ENCODE peak calls at places on chromosomes 4 and X, in seven cellular contexts. One of them, this sample, is unnamed.

GRCh38 chrX:17597836-17598434 is 139.4 kb upstream of the SCML1 start:
- DNase-seq in GM12878: no peak
- DNase-seq in H1: no peak
- DNase-seq in K562: no peak
- DNase-seq in GM12891: no peak
- DNase-seq in SK-N-SH: peak
- DNase-seq in HepG2: no peak
- DNase-seq in this sample: no peak

GRCh38 chrX:71085900-71086299 is 9.8 kb upstream of the FOXO4 start:
- DNase-seq in GM12878: no peak
- DNase-seq in H1: no peak
- DNase-seq in K562: no peak
- DNase-seq in GM12891: no peak
- DNase-seq in SK-N-SH: no peak
- DNase-seq in HepG2: no peak
- DNase-seq in this sample: no peak

GRCh38 chr4:71026086-71026485 is 32.6 kb downstream of the DCK start:
- DNase-seq in GM12878: no peak
- DNase-seq in H1: no peak
- DNase-seq in K562: peak
- DNase-seq in GM12891: no peak
- DNase-seq in SK-N-SH: peak
- DNase-seq in HepG2: peak
- DNase-seq in this sample: no peak

GRCh38 chr4:38889143-38889542 is 21.5 kb downstream of the FAM114A1 start:
- DNase-seq in GM12878: peak
- DNase-seq in H1: no peak
- DNase-seq in K562: no peak
- DNase-seq in GM12891: peak
- DNase-seq in SK-N-SH: no peak
- DNase-seq in HepG2: peak
- DNase-seq in this sample: no peak

GRCh38 chrX:96837808-96838207 is 45.9 kb upstream of the RPA4 start:
- DNase-seq in GM12878: no peak
- DNase-seq in H1: no peak
- DNase-seq in K562: no peak
- DNase-seq in GM12891: no peak
- DNase-seq in SK-N-SH: no peak
- DNase-seq in HepG2: no peak
- DNase-seq in this sample: no peak

GRCh38 chrX:21655901-21656586 is 2.1 kb downstream of the KLHL34 start:
- DNase-seq in GM12878: no peak
- DNase-seq in H1: no peak
- DNase-seq in K562: no peak
- DNase-seq in GM12891: no peak
- DNase-seq in SK-N-SH: peak
- DNase-seq in HepG2: no peak
- DNase-seq in this sample: peak

GRCh38 chr4:115973768-115974167 is 860.3 kb upstream of the NDST4 start:
- DNase-seq in GM12878: no peak
- DNase-seq in H1: no peak
- DNase-seq in K562: no peak
- DNase-seq in GM12891: no peak
- DNase-seq in SK-N-SH: no peak
- DNase-seq in HepG2: no peak
- DNase-seq in this sample: no peak

GRCh38 chr4:127143460-127144190 is 489.1 kb upstream of the INTU start:
- DNase-seq in GM12878: no peak
- DNase-seq in H1: no peak
- DNase-seq in K562: no peak
- DNase-seq in GM12891: no peak
- DNase-seq in SK-N-SH: no peak
- DNase-seq in HepG2: no peak
- DNase-seq in this sample: no peak

GRCh38 chr4:145440292-145441007 is 41.2 kb upstream of the SMAD1 start:
- DNase-seq in GM12878: no peak
- DNase-seq in H1: no peak
- DNase-seq in K562: no peak
- DNase-seq in GM12891: no peak
- DNase-seq in SK-N-SH: no peak
- DNase-seq in HepG2: no peak
- DNase-seq in this sample: no peak

GRCh38 chr4:30718021-30718888 is 1.9 kb upstream of the PCDH7 start:
- DNase-seq in GM12878: no peak
- DNase-seq in H1: peak
- DNase-seq in K562: no peak
- DNase-seq in GM12891: no peak
- DNase-seq in SK-N-SH: peak
- DNase-seq in HepG2: no peak
- DNase-seq in this sample: peak

GRCh38 chr4:25970241-25970675 is 56.2 kb downstream of the SMIM20 start:
- DNase-seq in GM12878: no peak
- DNase-seq in H1: no peak
- DNase-seq in K562: no peak
- DNase-seq in GM12891: peak
- DNase-seq in SK-N-SH: no peak
- DNase-seq in HepG2: no peak
- DNase-seq in this sample: peak

GRCh38 chr4:178105223-178105622 is 663.0 kb upstream of the AGA start:
- DNase-seq in GM12878: no peak
- DNase-seq in H1: no peak
- DNase-seq in K562: no peak
- DNase-seq in GM12891: no peak
- DNase-seq in SK-N-SH: no peak
- DNase-seq in HepG2: no peak
- DNase-seq in this sample: no peak

GRCh38 chr4:98833384-98833783 is 95.5 kb downstream of the EIF4E start:
- DNase-seq in GM12878: no peak
- DNase-seq in H1: no peak
- DNase-seq in K562: no peak
- DNase-seq in GM12891: no peak
- DNase-seq in SK-N-SH: no peak
- DNase-seq in HepG2: no peak
- DNase-seq in this sample: no peak

GRCh38 chr4:52288212-52288611 is 237.1 kb downstream of the SPATA18 start:
- DNase-seq in GM12878: no peak
- DNase-seq in H1: no peak
- DNase-seq in K562: no peak
- DNase-seq in GM12891: no peak
- DNase-seq in SK-N-SH: no peak
- DNase-seq in HepG2: no peak
- DNase-seq in this sample: no peak

GRCh38 chr4:147088141-147088540 is 142.5 kb upstream of the TTC29 start:
- DNase-seq in GM12878: no peak
- DNase-seq in H1: no peak
- DNase-seq in K562: no peak
- DNase-seq in GM12891: no peak
- DNase-seq in SK-N-SH: no peak
- DNase-seq in HepG2: no peak
- DNase-seq in this sample: no peak

GRCh38 chrX:40543661-40544328 is 37.0 kb upstream of the ATP6AP2 start:
- DNase-seq in GM12878: peak
- DNase-seq in H1: no peak
- DNase-seq in K562: peak
- DNase-seq in GM12891: no peak
- DNase-seq in SK-N-SH: peak
- DNase-seq in HepG2: peak
- DNase-seq in this sample: no peak

GRCh38 chr4:81688085-81688484 is 216.4 kb upstream of the RASGEF1B start:
- DNase-seq in GM12878: no peak
- DNase-seq in H1: no peak
- DNase-seq in K562: no peak
- DNase-seq in GM12891: no peak
- DNase-seq in SK-N-SH: no peak
- DNase-seq in HepG2: no peak
- DNase-seq in this sample: no peak

GRCh38 chr4:38715076-38715475 is 51.1 kb downstream of the KLF3 start:
- DNase-seq in GM12878: no peak
- DNase-seq in H1: no peak
- DNase-seq in K562: no peak
- DNase-seq in GM12891: no peak
- DNase-seq in SK-N-SH: no peak
- DNase-seq in HepG2: no peak
- DNase-seq in this sample: no peak

GRCh38 chrX:45769919-45770582 is 569.4 kb upstream of the DIPK2B start:
- DNase-seq in GM12878: peak
- DNase-seq in H1: no peak
- DNase-seq in K562: peak
- DNase-seq in GM12891: peak
- DNase-seq in SK-N-SH: peak
- DNase-seq in HepG2: peak
- DNase-seq in this sample: peak

GRCh38 chr4:172270421-172270820 is 457.2 kb downstream of the GALNTL6 start:
- DNase-seq in GM12878: no peak
- DNase-seq in H1: no peak
- DNase-seq in K562: no peak
- DNase-seq in GM12891: no peak
- DNase-seq in SK-N-SH: no peak
- DNase-seq in HepG2: no peak
- DNase-seq in this sample: no peak

GRCh38 chr4:8403173-8403753 is 37.3 kb downstream of the ACOX3 start:
- DNase-seq in GM12878: no peak
- DNase-seq in H1: peak
- DNase-seq in K562: peak
- DNase-seq in GM12891: peak
- DNase-seq in SK-N-SH: peak
- DNase-seq in HepG2: peak
- DNase-seq in this sample: peak

GRCh38 chr4:26788341-26788733 is 72.3 kb upstream of the STIM2 start:
- DNase-seq in GM12878: no peak
- DNase-seq in H1: no peak
- DNase-seq in K562: no peak
- DNase-seq in GM12891: no peak
- DNase-seq in SK-N-SH: no peak
- DNase-seq in HepG2: no peak
- DNase-seq in this sample: no peak

GRCh38 chrX:2486476-2487133 is 14.2 kb downstream of the DHRSX start:
- DNase-seq in GM12878: no peak
- DNase-seq in H1: no peak
- DNase-seq in K562: no peak
- DNase-seq in GM12891: no peak
- DNase-seq in SK-N-SH: no peak
- DNase-seq in HepG2: no peak
- DNase-seq in this sample: no peak

GRCh38 chrX:117985241-117985640 is 131.4 kb downstream of the KLHL13 start:
- DNase-seq in GM12878: no peak
- DNase-seq in H1: no peak
- DNase-seq in K562: peak
- DNase-seq in GM12891: no peak
- DNase-seq in SK-N-SH: peak
- DNase-seq in HepG2: no peak
- DNase-seq in this sample: no peak

GRCh38 chr4:73185903-73186302 is 72.7 kb downstream of the ANKRD17 start:
- DNase-seq in GM12878: no peak
- DNase-seq in H1: no peak
- DNase-seq in K562: no peak
- DNase-seq in GM12891: no peak
- DNase-seq in SK-N-SH: no peak
- DNase-seq in HepG2: no peak
- DNase-seq in this sample: no peak

GRCh38 chr4:17316566-17316965 is 195.3 kb downstream of the QDPR start:
- DNase-seq in GM12878: no peak
- DNase-seq in H1: no peak
- DNase-seq in K562: no peak
- DNase-seq in GM12891: no peak
- DNase-seq in SK-N-SH: no peak
- DNase-seq in HepG2: no peak
- DNase-seq in this sample: no peak

GRCh38 chr4:112127736-112128322 is 17.4 kb upstream of the FAM241A start:
- DNase-seq in GM12878: no peak
- DNase-seq in H1: no peak
- DNase-seq in K562: no peak
- DNase-seq in GM12891: no peak
- DNase-seq in SK-N-SH: no peak
- DNase-seq in HepG2: no peak
- DNase-seq in this sample: no peak

DNA sequence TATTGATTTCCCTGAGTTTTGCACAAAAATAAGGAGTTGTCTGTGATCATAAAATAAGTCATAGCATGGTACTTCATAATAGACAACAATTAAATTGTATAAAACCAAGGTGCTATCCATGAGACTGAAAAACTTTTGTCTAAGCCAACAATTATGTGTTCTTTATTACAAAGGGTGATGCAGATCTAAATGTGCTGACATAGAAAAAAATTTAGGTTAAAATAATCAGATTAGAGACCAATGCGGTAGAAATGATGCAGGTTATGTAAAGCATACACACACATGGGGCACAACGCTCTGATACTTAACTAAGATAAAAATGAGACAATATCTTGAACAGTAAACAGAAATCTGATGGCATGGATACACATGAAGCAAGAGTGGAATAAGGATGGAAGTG is 113.3 kb downstream of the PWWP3B start:
- DNase-seq in GM12878: no peak
- DNase-seq in H1: no peak
- DNase-seq in K562: no peak
- DNase-seq in GM12891: no peak
- DNase-seq in SK-N-SH: no peak
- DNase-seq in HepG2: no peak
- DNase-seq in this sample: no peak
- TF ChIP-seq TAF1 in GM12878: no peak
- TF ChIP-seq TAF1 in H1: no peak
- TF ChIP-seq TAF1 in K562: no peak
- TF ChIP-seq TAF1 in GM12891: no peak
- TF ChIP-seq TAF1 in SK-N-SH: no peak
- TF ChIP-seq TAF1 in HepG2: no peak
- TF ChIP-seq TAF1 in this sample: no peak

GRCh38 chrX:39121903-39122302 is 320.6 kb downstream of the MID1IP1 start:
- DNase-seq in GM12878: no peak
- DNase-seq in H1: no peak
- DNase-seq in K562: no peak
- DNase-seq in GM12891: no peak
- DNase-seq in SK-N-SH: no peak
- DNase-seq in HepG2: no peak
- DNase-seq in this sample: no peak
- TF ChIP-seq TAF1 in GM12878: no peak
- TF ChIP-seq TAF1 in H1: no peak
- TF ChIP-seq TAF1 in K562: no peak
- TF ChIP-seq TAF1 in GM12891: no peak
- TF ChIP-seq TAF1 in SK-N-SH: no peak
- TF ChIP-seq TAF1 in HepG2: no peak
- TF ChIP-seq TAF1 in this sample: no peak

DNA sequence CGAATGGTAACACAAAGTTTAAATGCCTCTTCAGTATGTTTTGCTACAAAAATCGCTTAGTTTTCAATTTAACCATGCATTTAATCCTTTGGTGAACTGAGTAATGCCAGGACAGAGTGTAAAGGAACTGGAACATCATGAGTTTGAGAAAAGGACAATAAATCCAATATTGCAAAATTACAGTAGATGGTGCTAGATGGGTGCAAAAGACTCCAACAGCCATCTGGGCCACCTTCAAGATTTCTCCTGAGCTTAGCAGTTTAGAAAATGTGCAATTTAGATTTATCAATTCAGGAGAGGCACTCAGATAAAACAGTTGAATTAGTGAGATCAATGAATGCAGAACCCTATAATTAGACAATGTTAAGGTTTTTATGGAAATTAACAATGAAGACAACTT is 33.2 kb upstream of the MID1IP1 start:
- DNase-seq in GM12878: no peak
- DNase-seq in H1: no peak
- DNase-seq in K562: peak
- DNase-seq in GM12891: no peak
- DNase-seq in SK-N-SH: peak
- DNase-seq in HepG2: no peak
- DNase-seq in this sample: no peak
- TF ChIP-seq TAF1 in GM12878: no peak
- TF ChIP-seq TAF1 in H1: no peak
- TF ChIP-seq TAF1 in K562: no peak
- TF ChIP-seq TAF1 in GM12891: no peak
- TF ChIP-seq TAF1 in SK-N-SH: no peak
- TF ChIP-seq TAF1 in HepG2: no peak
- TF ChIP-seq TAF1 in this sample: no peak

GRCh38 chr4:40576651-40577480 is 52.8 kb downstream of the RBM47 start:
- DNase-seq in GM12878: peak
- DNase-seq in H1: no peak
- DNase-seq in K562: peak
- DNase-seq in GM12891: no peak
- DNase-seq in SK-N-SH: no peak
- DNase-seq in HepG2: peak
- DNase-seq in this sample: no peak
- TF ChIP-seq TAF1 in GM12878: no peak
- TF ChIP-seq TAF1 in H1: no peak
- TF ChIP-seq TAF1 in K562: no peak
- TF ChIP-seq TAF1 in GM12891: no peak
- TF ChIP-seq TAF1 in SK-N-SH: no peak
- TF ChIP-seq TAF1 in HepG2: peak
- TF ChIP-seq TAF1 in this sample: no peak